ENCODE peak calls at places on chromosomes 11 and 22, in six cellular contexts. T is H1; R is PC-3; K is naive thymus-derived CD4-positive, alpha-beta T cell; S is HCT116; D is ovary. V is an unnamed sample.

GRCh38 chr11:118214210-118214914 is 10.4 kb downstream of the JAML start:
- DNase-seq in D (no peak), T (no peak), R (no peak), S (no peak), K (no peak), V (no peak)

GRCh38 chr22:27820896-27821866 is 19.6 kb upstream of the MN1 start:
- DNase-seq in T (no peak), D (no peak), K (no peak), R (no peak), S (no peak), V (no peak)

GRCh38 chr11:109795234-109795633 is 298.0 kb upstream of the ZC3H12C start:
- DNase-seq in S (no peak), K (no peak), D (no peak), T (no peak), R (no peak), V (no peak)

GRCh38 chr11:46513934-46514342 is 79.9 kb downstream of the AMBRA1 start:
- DNase-seq in T (no peak), R (no peak), S (no peak), K (no peak), D (peak), V (no peak)

GRCh38 chr11:17396598-17397310 is 8.3 kb upstream of the KCNJ11 start:
- DNase-seq in S (no peak), T (no peak), R (no peak), K (no peak), D (no peak), V (no peak)

GRCh38 chr22:36398602-36399472 is 11.1 kb upstream of the MYH9 start:
- DNase-seq in D (no peak), R (peak), T (no peak), K (no peak), S (no peak), V (no peak)

GRCh38 chr11:45907911-45908370 is 870 bp upstream of the FREY1 start:
- DNase-seq in K (no peak), R (no peak), D (no peak), T (no peak), S (no peak), V (no peak)

GRCh38 chr22:38436629-38437395 is 18.2 kb downstream of the KCNJ4 start:
- DNase-seq in R (no peak), D (no peak), K (no peak), T (no peak), S (no peak), V (no peak)

GRCh38 chr11:72585762-72586590 is 88.2 kb downstream of the PDE2A start:
- DNase-seq in T (no peak), D (peak), K (peak), S (peak), R (peak), V (no peak)

GRCh38 chr11:73818838-73819237 is 31.2 kb downstream of the MRPL48 start:
- DNase-seq in D (no peak), R (no peak), S (no peak), K (no peak), T (no peak), V (no peak)

GRCh38 chr11:29306527-29306926 is 710.3 kb downstream of the KCNA4 start:
- DNase-seq in D (no peak), T (no peak), K (no peak), R (peak), S (no peak), V (no peak)

GRCh38 chr11:44858796-44859527 is 91.7 kb downstream of the TP53I11 start:
- DNase-seq in D (no peak), K (no peak), R (no peak), T (peak), S (no peak), V (no peak)

GRCh38 chr11:11534981-11535380 is 86.8 kb downstream of the GALNT18 start:
- DNase-seq in K (no peak), S (no peak), T (no peak), D (peak), R (no peak), V (no peak)

GRCh38 chr11:2310073-2310785 is 8.4 kb downstream of the TSPAN32 start:
- DNase-seq in S (no peak), R (no peak), K (no peak), T (no peak), D (no peak), V (no peak)

GRCh38 chr11:96707273-96707672 is 317.5 kb downstream of the JRKL start:
- DNase-seq in K (no peak), S (no peak), D (no peak), R (no peak), T (no peak), V (no peak)

GRCh38 chr11:120950880-120951279 is 73.0 kb upstream of the TBCEL start:
- DNase-seq in S (no peak), T (no peak), R (no peak), D (no peak), K (no peak), V (no peak)

GRCh38 chr22:29311468-29312217 is 3.9 kb downstream of the RASL10A start:
- DNase-seq in S (no peak), D (no peak), T (no peak), K (no peak), R (no peak), V (no peak)
- H3K4me3 ChIP-seq in S (no peak), D (no peak), T (no peak), K (no peak), R (no peak), V (no peak)

GRCh38 chr22:19759459-19759993 is 1.1 kb upstream of the TBX1 start:
- DNase-seq in K (no peak), R (no peak), S (no peak), D (no peak), T (no peak), V (no peak)
- H3K4me3 ChIP-seq in K (no peak), R (peak), S (no peak), D (no peak), T (peak), V (no peak)

GRCh38 chr11:75532200-75532972 is 6.6 kb upstream of the GDPD5 start:
- DNase-seq in K (peak), S (peak), D (peak), T (no peak), R (peak), V (peak)
- H3K4me3 ChIP-seq in K (no peak), S (peak), D (no peak), T (peak), R (no peak), V (no peak)

GRCh38 chr11:9253086-9253485 is 12.1 kb downstream of the DENND5A start:
- DNase-seq in T (no peak), D (no peak), R (no peak), S (no peak), K (no peak), V (no peak)
- H3K4me3 ChIP-seq in T (no peak), D (no peak), R (no peak), S (no peak), K (no peak), V (no peak)

DNA sequence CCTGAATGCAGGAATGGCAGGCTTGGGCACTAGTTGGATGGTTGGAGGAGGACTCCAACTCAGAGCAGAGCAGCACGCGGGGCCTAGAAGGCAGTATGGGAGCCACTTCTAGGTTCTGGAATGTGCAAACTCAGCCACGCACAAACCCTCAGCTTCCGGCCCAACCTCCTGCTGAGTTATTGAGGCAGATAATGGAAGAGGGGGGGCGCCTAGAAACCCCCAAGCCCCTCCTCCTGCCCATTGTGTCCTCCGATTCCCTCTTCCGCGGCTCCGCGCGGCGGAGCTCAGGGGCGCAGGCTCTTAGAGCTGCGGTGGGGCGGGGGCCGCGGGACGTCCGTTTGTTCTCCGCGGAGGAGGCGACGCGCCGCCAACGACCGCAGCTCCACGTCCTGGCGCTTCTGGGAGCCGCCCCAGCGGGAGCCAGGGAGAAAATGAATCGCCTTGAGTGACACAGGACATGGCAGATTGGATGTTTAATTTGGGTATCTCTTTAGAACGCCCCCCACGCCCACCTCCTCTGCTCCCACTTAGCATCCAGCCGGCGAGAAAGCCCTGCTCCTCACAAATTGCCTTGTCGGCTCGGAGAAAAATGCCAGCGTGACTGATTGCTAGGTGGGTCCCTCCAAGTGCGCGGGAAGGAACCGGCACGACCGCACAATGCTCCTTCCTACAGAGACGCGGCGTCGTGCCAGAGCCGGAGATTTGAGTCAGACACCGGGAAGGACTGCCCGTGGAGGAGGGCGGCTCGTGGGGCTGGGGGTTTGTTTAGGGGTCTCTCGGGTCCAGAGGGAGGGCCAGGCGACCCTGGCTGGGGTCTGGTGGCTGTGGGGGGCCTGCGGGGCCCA is 144.6 kb downstream of the NECTIN1 start:
- DNase-seq in S (no peak), R (peak), T (peak), D (peak), K (no peak), V (no peak)
- H3K4me3 ChIP-seq in S (peak), R (peak), T (peak), D (peak), K (no peak), V (peak)

GRCh38 chr11:125123947-125124633 is 12.7 kb upstream of the TMEM218 start:
- DNase-seq in S (peak), D (no peak), R (peak), K (no peak), T (no peak), V (peak)

GRCh38 chr11:125132586-125132985 is 21.2 kb upstream of the TMEM218 start:
- DNase-seq in R (peak), T (no peak), K (no peak), S (no peak), D (no peak), V (no peak)

GRCh38 chr11:125132071-125132470 is 20.6 kb upstream of the TMEM218 start:
- DNase-seq in D (no peak), S (no peak), R (no peak), T (no peak), K (no peak), V (no peak)

GRCh38 chr11:125129316-125129990 is 18.0 kb upstream of the TMEM218 start:
- DNase-seq in T (no peak), D (no peak), K (no peak), S (no peak), R (no peak), V (no peak)

DNA sequence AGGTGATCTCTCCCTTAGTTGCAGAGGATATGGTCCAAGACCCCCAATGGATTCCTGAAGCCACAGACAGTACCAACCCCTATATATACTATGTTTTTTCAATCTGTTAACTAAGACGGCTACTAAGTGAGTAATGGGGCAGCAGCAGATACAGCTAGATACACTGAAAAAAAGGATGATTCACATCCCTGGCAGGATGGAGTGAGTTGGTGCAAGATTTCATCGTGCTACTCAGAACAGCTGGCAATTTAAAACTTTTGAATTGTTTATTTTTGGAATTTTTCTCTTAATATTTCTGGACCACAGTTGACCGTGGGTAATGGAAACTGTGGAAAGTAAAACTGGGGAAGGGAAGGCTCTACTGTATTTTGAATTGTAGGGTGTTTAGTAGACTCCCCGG is 17.0 kb upstream of the TMEM218 start:
- DNase-seq in K (no peak), T (no peak), R (peak), D (no peak), S (no peak), V (no peak)
- H3K4me3 ChIP-seq in K (no peak), T (no peak), R (no peak), D (no peak), S (no peak), V (no peak)

GRCh38 chr11:5809122-5809519 is 397 bp downstream of the OR52N2 start:
- DNase-seq in D (no peak), T (no peak), R (no peak), S (no peak), K (no peak), V (no peak)
- H3K4me3 ChIP-seq in D (no peak), T (peak), R (peak), S (peak), K (peak), V (peak)

DNA sequence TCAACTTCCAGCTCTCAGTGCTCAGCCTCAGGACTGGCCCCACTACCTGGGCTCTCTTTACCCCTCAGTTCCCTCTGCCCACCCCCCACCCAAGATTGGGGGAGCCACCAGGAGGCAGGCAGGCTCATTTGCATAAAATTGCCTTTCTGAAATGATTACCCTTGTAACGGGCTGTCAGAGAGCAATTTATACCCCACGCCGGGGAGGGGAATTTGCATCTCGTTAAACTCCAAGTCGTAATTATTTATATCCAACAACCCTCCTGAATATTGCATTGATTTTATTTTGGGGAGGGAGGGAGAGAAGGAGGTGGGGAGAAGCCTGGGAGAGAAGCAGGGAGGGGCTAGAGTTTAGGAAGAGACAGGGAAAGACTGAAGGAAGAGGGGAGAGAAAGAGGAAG is 8.3 kb downstream of the NRXN2 start:
- DNase-seq in K (no peak), R (no peak), D (no peak), T (no peak), S (no peak), V (no peak)
- H3K4me3 ChIP-seq in K (no peak), R (no peak), D (no peak), T (no peak), S (no peak), V (no peak)

GRCh38 chr11:66727282-66727882 is 1.6 kb downstream of the SPTBN2 start:
- DNase-seq in K (no peak), S (no peak), D (peak), R (peak), T (no peak), V (no peak)

GRCh38 chr11:66729447-66729846 is 431 bp upstream of the SPTBN2 start:
- DNase-seq in K (no peak), D (no peak), R (no peak), T (no peak), S (no peak), V (no peak)

GRCh38 chr11:66725646-66726045 is 3.4 kb downstream of the SPTBN2 start:
- DNase-seq in R (no peak), D (no peak), T (no peak), K (no peak), S (no peak), V (no peak)

GRCh38 chr11:66727883-66728759 is 895 bp downstream of the SPTBN2 start:
- DNase-seq in T (no peak), R (no peak), D (peak), K (no peak), S (no peak), V (no peak)

GRCh38 chr11:66728760-66729385 is at the start of gene SPTBN2:
- DNase-seq in S (no peak), T (no peak), K (no peak), R (peak), D (no peak), V (no peak)
- H3K4me3 ChIP-seq in S (peak), T (peak), K (no peak), R (peak), D (peak), V (peak)

DNA sequence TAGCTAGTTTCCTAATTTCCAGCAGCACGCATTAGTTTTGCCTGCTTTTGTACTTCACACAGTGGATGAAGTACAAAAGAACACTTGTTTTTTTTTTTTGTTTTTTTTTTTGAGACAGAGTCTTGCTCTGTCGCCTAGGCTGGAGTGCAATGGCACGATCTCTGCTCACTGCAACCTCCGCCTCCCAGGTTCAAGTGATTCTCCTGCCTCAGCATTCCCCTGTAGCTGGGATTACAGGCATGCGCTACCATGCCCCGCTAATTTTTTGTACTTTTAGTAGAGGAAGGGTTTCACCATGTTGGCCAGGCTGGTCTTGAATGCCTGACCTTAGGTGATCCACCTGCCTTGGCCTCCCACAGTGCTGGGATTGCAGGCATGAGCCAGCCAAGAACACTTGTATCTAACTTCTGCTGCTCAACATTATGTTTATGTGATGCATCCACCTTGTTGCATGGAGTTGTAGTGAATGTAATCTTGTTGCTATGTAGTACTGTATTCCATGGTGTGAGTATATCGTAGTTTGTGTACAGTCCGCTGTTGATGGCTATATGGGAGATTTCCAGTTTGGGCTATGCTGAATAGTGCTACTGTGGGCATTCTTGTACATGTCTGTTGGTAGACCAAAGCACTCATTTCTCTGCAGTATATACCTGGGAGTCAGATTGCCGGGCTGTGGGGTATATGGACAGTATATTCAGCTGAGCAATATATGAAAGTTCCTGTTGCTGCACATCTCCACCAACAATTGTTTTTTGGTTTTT is 17.3 kb downstream of the PACS1 start:
- DNase-seq in S (no peak), T (no peak), D (no peak), R (no peak), K (no peak), V (no peak)
- H3K4me3 ChIP-seq in S (no peak), T (no peak), D (no peak), R (no peak), K (no peak), V (no peak)